ENCODE peak calls at places on chromosome 2, in eight cellular contexts. One of them, this sample, is unnamed.

GRCh38 chr2:188647671-188648070 is 326.5 kb upstream of the COL3A1 start:
- DNase-seq in activated T-cell treated with anti-CD3 and anti-CD28 coated beads, Interleukin-2, amount 50 U/mL, for 72 hours: no peak
- DNase-seq in right lobe of liver: no peak
- DNase-seq in activated T-helper 1 cell treated with anti-CD3 and anti-CD28 coated beads, Interleukin-2, amount 50 U/mL, for 16 hours: no peak
- DNase-seq in EH: no peak
- DNase-seq in AML-193: no peak
- DNase-seq in AG09319: no peak
- DNase-seq in NCI-H2029: no peak
- DNase-seq in this sample: no peak

GRCh38 chr2:12957251-12957650 is 240.5 kb downstream of the TRIB2 start:
- DNase-seq in activated T-cell treated with anti-CD3 and anti-CD28 coated beads, Interleukin-2, amount 50 U/mL, for 72 hours: no peak
- DNase-seq in right lobe of liver: no peak
- DNase-seq in activated T-helper 1 cell treated with anti-CD3 and anti-CD28 coated beads, Interleukin-2, amount 50 U/mL, for 16 hours: no peak
- DNase-seq in EH: no peak
- DNase-seq in AML-193: no peak
- DNase-seq in AG09319: no peak
- DNase-seq in NCI-H2029: no peak
- DNase-seq in this sample: no peak

GRCh38 chr2:105545731-105546622 is 147.1 kb upstream of the FHL2 start:
- DNase-seq in activated T-cell treated with anti-CD3 and anti-CD28 coated beads, Interleukin-2, amount 50 U/mL, for 72 hours: peak
- DNase-seq in right lobe of liver: no peak
- DNase-seq in activated T-helper 1 cell treated with anti-CD3 and anti-CD28 coated beads, Interleukin-2, amount 50 U/mL, for 16 hours: peak
- DNase-seq in EH: peak
- DNase-seq in AML-193: peak
- DNase-seq in AG09319: peak
- DNase-seq in NCI-H2029: peak
- DNase-seq in this sample: peak

GRCh38 chr2:241803387-241804325 is 5.3 kb upstream of the NEU4 start:
- DNase-seq in activated T-cell treated with anti-CD3 and anti-CD28 coated beads, Interleukin-2, amount 50 U/mL, for 72 hours: peak
- DNase-seq in right lobe of liver: peak
- DNase-seq in activated T-helper 1 cell treated with anti-CD3 and anti-CD28 coated beads, Interleukin-2, amount 50 U/mL, for 16 hours: no peak
- DNase-seq in EH: peak
- DNase-seq in AML-193: no peak
- DNase-seq in AG09319: no peak
- DNase-seq in NCI-H2029: peak
- DNase-seq in this sample: peak

GRCh38 chr2:100818003-100818605 is 1.8 kb upstream of the NPAS2 start:
- DNase-seq in activated T-cell treated with anti-CD3 and anti-CD28 coated beads, Interleukin-2, amount 50 U/mL, for 72 hours: no peak
- DNase-seq in right lobe of liver: no peak
- DNase-seq in activated T-helper 1 cell treated with anti-CD3 and anti-CD28 coated beads, Interleukin-2, amount 50 U/mL, for 16 hours: no peak
- DNase-seq in EH: peak
- DNase-seq in AML-193: no peak
- DNase-seq in AG09319: no peak
- DNase-seq in NCI-H2029: no peak
- DNase-seq in this sample: no peak

GRCh38 chr2:176157499-176158305 is 595 bp downstream of the HOXD3 start:
- DNase-seq in activated T-cell treated with anti-CD3 and anti-CD28 coated beads, Interleukin-2, amount 50 U/mL, for 72 hours: no peak
- DNase-seq in right lobe of liver: no peak
- DNase-seq in activated T-helper 1 cell treated with anti-CD3 and anti-CD28 coated beads, Interleukin-2, amount 50 U/mL, for 16 hours: no peak
- DNase-seq in EH: no peak
- DNase-seq in AML-193: no peak
- DNase-seq in AG09319: no peak
- DNase-seq in NCI-H2029: peak
- DNase-seq in this sample: no peak

GRCh38 chr2:241324775-241325174 is 9.1 kb downstream of the SEPTIN2 start:
- DNase-seq in activated T-cell treated with anti-CD3 and anti-CD28 coated beads, Interleukin-2, amount 50 U/mL, for 72 hours: no peak
- DNase-seq in right lobe of liver: no peak
- DNase-seq in activated T-helper 1 cell treated with anti-CD3 and anti-CD28 coated beads, Interleukin-2, amount 50 U/mL, for 16 hours: no peak
- DNase-seq in EH: no peak
- DNase-seq in AML-193: peak
- DNase-seq in AG09319: no peak
- DNase-seq in NCI-H2029: no peak
- DNase-seq in this sample: no peak

GRCh38 chr2:160652236-160652635 is 158.6 kb upstream of the RBMS1 start:
- DNase-seq in activated T-cell treated with anti-CD3 and anti-CD28 coated beads, Interleukin-2, amount 50 U/mL, for 72 hours: peak
- DNase-seq in right lobe of liver: no peak
- DNase-seq in activated T-helper 1 cell treated with anti-CD3 and anti-CD28 coated beads, Interleukin-2, amount 50 U/mL, for 16 hours: peak
- DNase-seq in EH: peak
- DNase-seq in AML-193: peak
- DNase-seq in AG09319: no peak
- DNase-seq in NCI-H2029: no peak
- DNase-seq in this sample: no peak

GRCh38 chr2:239065537-239065936 is 217.7 kb downstream of the TWIST2 start:
- DNase-seq in activated T-cell treated with anti-CD3 and anti-CD28 coated beads, Interleukin-2, amount 50 U/mL, for 72 hours: no peak
- DNase-seq in right lobe of liver: no peak
- DNase-seq in activated T-helper 1 cell treated with anti-CD3 and anti-CD28 coated beads, Interleukin-2, amount 50 U/mL, for 16 hours: no peak
- DNase-seq in EH: no peak
- DNase-seq in AML-193: no peak
- DNase-seq in AG09319: no peak
- DNase-seq in NCI-H2029: no peak
- DNase-seq in this sample: no peak